ENCODE peak calls at places on chromosome 6, in six cellular contexts. A is foreskin keratinocyte, C is Panc1, Z is brain microvascular endothelial cell, Q is endothelial cell, K is progenitor cell of endocrine pancreas. P is an unnamed sample.
A peak's percentile ranks its signal among the peaks of the same experiment; 100 is the strongest.

GRCh38 chr6:87698618-87699017 is 3.4 kb downstream of the AKIRIN2 start:
- DNase-seq in A (peak; percentile 75), C (no peak), Z (no peak), Q (no peak), K (no peak), P (no peak)

GRCh38 chr6:134230087-134230717 is 87.7 kb downstream of the SGK1 start:
- DNase-seq in A (no peak), C (no peak), Z (no peak), Q (peak; percentile 8), K (no peak), P (no peak)

GRCh38 chr6:85632164-85632942 is 10.3 kb downstream of the SYNCRIP start:
- DNase-seq in A (no peak), C (no peak), Z (no peak), Q (no peak), K (no peak), P (no peak)

GRCh38 chr6:161372422-161372793 is 98.5 kb upstream of the AGPAT4 start:
- DNase-seq in A (no peak), C (no peak), Z (no peak), Q (no peak), K (no peak), P (no peak)

GRCh38 chr6:42352856-42353564 is 98.7 kb downstream of the TRERF1 start:
- DNase-seq in A (peak; percentile 69), C (no peak), Z (peak; percentile 76), Q (no peak), K (no peak), P (no peak)

GRCh38 chr6:133407320-133408100 is 166.4 kb downstream of the EYA4 start:
- DNase-seq in A (no peak), C (no peak), Z (no peak), Q (no peak), K (no peak), P (peak; percentile 67)

GRCh38 chr6:132132420-132132819 is 181.2 kb upstream of the CCN2 start:
- DNase-seq in A (no peak), C (no peak), Z (peak; percentile 87), Q (no peak), K (no peak), P (no peak)

GRCh38 chr6:148738939-148739821 is 7.7 kb upstream of the UST start:
- DNase-seq in A (no peak), C (no peak), Z (no peak), Q (no peak), K (no peak), P (no peak)

GRCh38 chr6:118565317-118565960 is 17.3 kb downstream of the PLN start:
- DNase-seq in A (peak; percentile 53), C (peak; percentile 39), Z (no peak), Q (no peak), K (no peak), P (no peak)
- TF ChIP-seq CTCF in A (peak; percentile 71), C (peak; percentile 63), Z (peak; percentile 45), Q (no peak), K (peak; percentile 24), P (peak; percentile 57)

DNA sequence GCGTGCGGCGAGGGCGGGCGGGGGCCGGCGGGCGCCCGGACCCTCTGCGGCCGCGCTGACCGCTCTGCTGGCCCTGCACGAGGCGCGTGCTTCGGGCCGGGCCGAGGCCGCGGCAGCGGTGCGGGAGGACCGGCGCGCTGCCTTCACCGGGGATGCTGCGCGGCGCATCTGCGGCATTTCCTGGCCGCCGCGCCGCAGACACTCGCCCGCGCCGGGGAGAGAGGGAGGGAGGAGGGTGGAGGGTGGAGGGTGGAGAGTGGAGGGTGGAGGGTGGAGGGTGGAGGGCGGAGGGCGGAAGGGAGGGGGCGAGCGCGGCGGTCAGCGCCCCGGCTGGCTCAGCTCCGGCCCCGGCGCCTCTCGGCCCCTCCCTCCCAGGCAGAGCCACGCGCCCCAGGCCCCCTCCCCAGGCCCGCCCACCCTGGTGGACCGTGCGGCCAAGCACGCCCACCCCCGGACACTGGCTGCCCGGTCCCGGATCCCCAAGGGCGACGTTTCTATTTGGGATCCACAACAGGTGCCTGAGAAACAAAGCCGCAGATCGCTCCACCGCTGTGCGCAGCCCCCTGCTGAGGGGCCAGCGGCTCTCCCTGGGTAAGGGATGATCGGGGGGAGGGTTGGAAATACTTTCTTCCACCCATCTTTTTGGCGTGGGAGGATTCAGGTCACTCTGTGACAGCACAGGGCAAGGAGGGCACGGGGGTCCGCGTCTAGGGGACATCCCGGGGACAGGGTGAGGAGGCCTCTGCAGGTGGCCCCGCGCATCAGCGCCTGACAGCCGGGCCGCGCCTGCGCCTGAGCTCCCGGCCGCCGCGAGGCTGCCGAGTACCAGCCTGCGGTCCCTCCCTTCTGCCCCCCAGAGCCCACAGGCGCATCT is 111.2 kb upstream of the BEND6 start:
- DNase-seq in A (peak; percentile 79), C (no peak), Z (peak; percentile 67), Q (peak; percentile 82), K (peak; percentile 63), P (peak; percentile 92)
- TF ChIP-seq CTCF in A (peak; percentile 89), C (peak; percentile 91), Z (peak; percentile 71), Q (no peak), K (peak; percentile 64), P (peak; percentile 68)

DNA sequence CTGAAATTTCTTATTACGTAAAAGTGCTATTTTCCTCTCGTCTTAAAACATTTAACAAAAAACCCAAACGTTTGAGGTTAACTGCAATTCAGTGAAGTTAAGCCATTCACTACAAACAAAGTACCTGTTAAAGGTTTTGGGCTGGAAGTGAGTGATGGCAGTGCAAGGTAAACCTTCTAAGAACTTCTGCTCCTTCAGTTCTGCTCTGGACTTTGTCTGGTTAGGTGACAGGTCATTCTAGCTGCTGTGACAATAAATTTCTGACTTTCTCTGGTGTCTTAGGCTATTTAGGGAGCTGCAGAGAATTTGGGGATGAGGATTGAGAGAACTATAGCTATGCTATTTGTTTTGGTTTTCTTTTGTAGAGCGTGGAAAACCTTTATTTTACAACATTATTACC is 36.5 kb upstream of the NEDD9 start:
- DNase-seq in A (no peak), C (no peak), Z (no peak), Q (no peak), K (no peak), P (no peak)
- TF ChIP-seq CTCF in A (no peak), C (no peak), Z (no peak), Q (no peak), K (no peak), P (no peak)

DNA sequence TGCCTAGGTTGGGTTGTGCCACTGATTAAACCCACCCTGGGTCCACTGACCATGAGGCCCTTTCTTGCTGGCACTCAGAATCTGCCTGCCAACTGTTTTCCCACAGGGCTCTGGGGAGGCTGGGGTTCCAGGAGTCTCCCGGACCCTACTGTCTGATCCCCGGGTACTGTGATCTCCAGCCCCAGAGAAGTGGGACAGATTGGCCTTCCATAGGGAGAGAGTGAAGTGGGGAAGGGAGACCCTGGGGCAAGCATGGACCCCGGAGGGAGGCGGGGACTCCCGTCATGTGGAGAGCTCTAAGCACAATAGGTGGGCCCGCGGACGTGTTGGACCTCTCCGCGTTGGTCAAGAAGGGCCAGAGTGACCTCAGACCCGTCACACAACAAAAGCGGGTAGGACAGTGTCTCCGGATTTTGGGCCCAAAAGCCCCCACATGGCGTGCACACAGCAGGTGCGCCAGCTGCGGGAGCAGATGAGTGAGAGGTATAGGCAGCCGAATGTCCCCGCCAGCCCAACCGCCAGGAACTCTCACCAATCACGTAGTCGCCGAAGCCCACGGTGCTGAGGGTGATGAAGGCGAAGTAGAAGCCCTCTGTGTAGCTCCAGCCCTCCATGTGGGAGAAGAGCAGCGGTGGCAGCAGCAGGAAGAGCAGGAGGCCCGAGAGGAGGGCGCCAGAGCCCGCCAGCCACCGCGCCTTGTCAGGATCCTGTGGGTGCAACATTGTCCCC is 10.6 kb downstream of the KCNK17 start:
- DNase-seq in A (no peak), C (no peak), Z (no peak), Q (no peak), K (no peak), P (no peak)
- TF ChIP-seq CTCF in A (no peak), C (peak; percentile 59), Z (no peak), Q (no peak), K (no peak), P (no peak)